ENCODE peak calls at places on chromosomes 4 and X, in four cellular contexts. A is psoas muscle, U is fibroblast of lung, W is endodermal cell. H is an unnamed sample.

GRCh38 chr4:133147922-133148689 is 988 bp upstream of the PCDH10 start:
- DNase-seq in A (peak; percentile 42), U (peak; percentile 73), W (peak; percentile 82), H (no peak)

GRCh38 chr4:165763640-165764039 is 109.4 kb upstream of the TLL1 start:
- DNase-seq in A (no peak), U (no peak), W (no peak), H (no peak)

GRCh38 chr4:150385606-150386005 is 196.3 kb upstream of the MAB21L2 start:
- DNase-seq in A (no peak), U (peak; percentile 96), W (no peak), H (peak; percentile 28)

GRCh38 chr4:40280586-40280985 is 54.5 kb upstream of the CHRNA9 start:
- DNase-seq in A (no peak), U (no peak), W (no peak), H (no peak)

GRCh38 chrX:115226929-115227328 is 7.0 kb downstream of the LRCH2 start:
- DNase-seq in A (no peak), U (peak; percentile 38), W (peak; percentile 73), H (no peak)

GRCh38 chr4:2943364-2944090 is 19.7 kb downstream of the NOP14 start:
- DNase-seq in A (peak; percentile 36), U (no peak), W (peak; percentile 33), H (no peak)

GRCh38 chrX:130716822-130717405 is 186.1 kb downstream of the ENOX2 start:
- DNase-seq in A (no peak), U (no peak), W (no peak), H (no peak)

GRCh38 chr4:150593996-150594395 is 12.0 kb downstream of the MAB21L2 start:
- DNase-seq in A (no peak), U (peak; percentile 37), W (no peak), H (no peak)

GRCh38 chrX:57286507-57287251 is at the start of gene FAAH2:
- DNase-seq in A (peak; percentile 21), U (no peak), W (peak; percentile 87), H (peak; percentile 75)

GRCh38 chrX:53028678-53029077 is 19.9 kb upstream of the GPR173 start:
- DNase-seq in A (no peak), U (no peak), W (no peak), H (no peak)

GRCh38 chrX:16320765-16321355 is 153.6 kb downstream of the MAGEB17 start:
- DNase-seq in A (no peak), U (peak; percentile 45), W (no peak), H (peak; percentile 28)

GRCh38 chrX:65679071-65679540 is 11.7 kb downstream of the MSN start:
- DNase-seq in A (no peak), U (no peak), W (no peak), H (no peak)

GRCh38 chr4:181008164-181008563 is 1235.0 kb upstream of the TENM3 start:
- DNase-seq in A (no peak), U (peak; percentile 30), W (no peak), H (peak; percentile 87)
- TF ChIP-seq CTCF in A (no peak), U (no peak), W (no peak), H (no peak)

GRCh38 chr4:17623451-17624001 is 9.1 kb downstream of the MED28 start:
- DNase-seq in A (peak; percentile 70), U (no peak), W (no peak), H (no peak)

GRCh38 chr4:17616283-17616682 is 1.8 kb downstream of the MED28 start:
- DNase-seq in A (no peak), U (no peak), W (no peak), H (no peak)

GRCh38 chr4:17614416-17615299 is at the start of gene MED28:
- DNase-seq in A (peak; percentile 98), U (peak; percentile 95), W (peak; percentile 98), H (peak; percentile 66)

GRCh38 chr4:17619416-17620105 is 5.1 kb downstream of the MED28 start:
- DNase-seq in A (peak; percentile 69), U (peak; percentile 81), W (no peak), H (no peak)

GRCh38 chr4:17618926-17619325 is 4.5 kb downstream of the MED28 start:
- DNase-seq in A (no peak), U (no peak), W (no peak), H (no peak)
- H3K36me3 ChIP-seq in A (peaks cover 11% of the 10 kb centered on the region), U (peaks cover 14% of the 10 kb centered on the region), W (peaks cover 58% of the 10 kb centered on the region), H (peaks cover 3% of the 10 kb centered on the region)

GRCh38 chr4:174136013-174136412 is 147.5 kb downstream of the FBXO8 start:
- DNase-seq in A (no peak), U (peak; percentile 37), W (no peak), H (no peak)
- H3K4me3 ChIP-seq in A (peak overlapping the region; percentile 46), U (no peak overlapping the region), W (no peak overlapping the region), H (no peak overlapping the region)

DNA sequence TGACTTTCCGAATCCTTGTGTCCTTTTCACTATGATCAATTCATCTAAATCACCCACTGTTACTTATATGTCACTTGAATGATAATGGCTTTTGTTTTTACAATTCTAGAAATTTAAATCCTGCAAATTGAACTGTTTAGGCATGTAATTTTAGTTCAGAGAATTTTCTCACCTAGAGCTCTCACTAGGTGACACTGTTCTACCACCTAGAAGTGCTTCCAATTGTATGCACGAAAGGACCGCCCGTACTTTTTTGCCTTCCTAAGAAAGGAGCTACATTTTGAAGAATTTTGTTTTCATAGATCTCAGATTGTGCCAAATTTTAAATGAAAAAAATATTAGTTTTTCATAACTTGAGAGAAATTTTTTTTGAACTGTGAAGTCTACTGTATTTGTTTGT is 481.6 kb upstream of the FSTL5 start:
- DNase-seq in A (no peak), U (no peak), W (no peak), H (no peak)
- TF ChIP-seq CTCF in A (peak; percentile 62), U (no peak), W (peak; percentile 75), H (peak; percentile 55)

GRCh38 chr4:113378836-113379235 is 329.4 kb downstream of the ANK2 start:
- DNase-seq in A (no peak), U (no peak), W (no peak), H (no peak)
- H3K36me3 ChIP-seq in A (no peaks in the 10 kb centered on the region), U (no peaks in the 10 kb centered on the region), W (peaks cover 92% of the 10 kb centered on the region), H (no peaks in the 10 kb centered on the region)